ENCODE peak calls at places on chromosomes 5 and 9, in five cellular contexts. Y, N, K, S and T are unnamed samples.

GRCh38 chr5:140855772-140856674 is at the start of gene PCDHA10:
- DNase-seq in Y (no peak), N (no peak), K (no peak), S (no peak), T (peak; percentile 59)

GRCh38 chr5:16489322-16489791 is 23.8 kb upstream of the ZNF622 start:
- DNase-seq in Y (no peak), N (peak; percentile 36), K (no peak), S (no peak), T (peak; percentile 36)

GRCh38 chr5:150350524-150351344 is 6.8 kb upstream of the TCOF1 start:
- DNase-seq in Y (peak; percentile 79), N (peak; percentile 55), K (peak; percentile 77), S (peak; percentile 63), T (peak; percentile 92)

GRCh38 chr9:137198051-137198747 is 2.3 kb downstream of the TPRN start:
- DNase-seq in Y (peak; percentile 81), N (no peak), K (no peak), S (no peak), T (no peak)

GRCh38 chr5:40284863-40285262 is 394.9 kb upstream of the PTGER4 start:
- DNase-seq in Y (no peak), N (no peak), K (no peak), S (no peak), T (no peak)

GRCh38 chr9:134679616-134680392 is 38.2 kb downstream of the COL5A1 start:
- DNase-seq in Y (no peak), N (no peak), K (no peak), S (no peak), T (no peak)

GRCh38 chr9:95852059-95853032 is 23.1 kb upstream of the ERCC6L2 start:
- DNase-seq in Y (no peak), N (no peak), K (no peak), S (no peak), T (peak; percentile 69)

GRCh38 chr9:37984672-37985611 is 81.0 kb upstream of the SLC25A51 start:
- DNase-seq in Y (peak; percentile 74), N (no peak), K (no peak), S (no peak), T (no peak)

GRCh38 chr5:145531038-145531734 is 304.0 kb downstream of the PRELID2 start:
- DNase-seq in Y (peak; percentile 25), N (peak; percentile 23), K (no peak), S (no peak), T (no peak)